ENCODE peak calls at places on chromosome 9, in eight cellular contexts. One of them, this sample, is unnamed.

GRCh38 chr9:111839981-111840380 is 45.2 kb upstream of the SHOC1 start:
- DNase-seq in ascending aorta: no peak
- DNase-seq in MM.1S: no peak
- DNase-seq in tibial artery: no peak
- DNase-seq in adrenal gland: no peak
- DNase-seq in GM23338: no peak
- DNase-seq in breast epithelium: no peak
- DNase-seq in body of pancreas: no peak
- DNase-seq in this sample: no peak

GRCh38 chr9:6449645-6450044 is 36.6 kb downstream of the UHRF2 start:
- DNase-seq in ascending aorta: no peak
- DNase-seq in MM.1S: no peak
- DNase-seq in tibial artery: no peak
- DNase-seq in adrenal gland: no peak
- DNase-seq in GM23338: no peak
- DNase-seq in breast epithelium: no peak
- DNase-seq in body of pancreas: no peak
- DNase-seq in this sample: no peak

GRCh38 chr9:123643518-123643917 is 286.4 kb downstream of the DENND1A start:
- DNase-seq in ascending aorta: no peak
- DNase-seq in MM.1S: no peak
- DNase-seq in tibial artery: no peak
- DNase-seq in adrenal gland: no peak
- DNase-seq in GM23338: no peak
- DNase-seq in breast epithelium: no peak
- DNase-seq in body of pancreas: no peak
- DNase-seq in this sample: no peak

GRCh38 chr9:87643111-87643650 is 82.7 kb upstream of the CTSL start:
- DNase-seq in ascending aorta: no peak
- DNase-seq in MM.1S: no peak
- DNase-seq in tibial artery: no peak
- DNase-seq in adrenal gland: no peak
- DNase-seq in GM23338: no peak
- DNase-seq in breast epithelium: no peak
- DNase-seq in body of pancreas: no peak
- DNase-seq in this sample: no peak

GRCh38 chr9:20640331-20641187 is 18.3 kb upstream of the MLLT3 start:
- DNase-seq in ascending aorta: no peak
- DNase-seq in MM.1S: peak; percentile 62
- DNase-seq in tibial artery: no peak
- DNase-seq in adrenal gland: peak; percentile 61
- DNase-seq in GM23338: no peak
- DNase-seq in breast epithelium: peak; percentile 79
- DNase-seq in body of pancreas: peak; percentile 41
- DNase-seq in this sample: peak; percentile 48

GRCh38 chr9:125380406-125380805 is 118.8 kb downstream of the GAPVD1 start:
- DNase-seq in ascending aorta: no peak
- DNase-seq in MM.1S: no peak
- DNase-seq in tibial artery: peak; percentile 45
- DNase-seq in adrenal gland: no peak
- DNase-seq in GM23338: no peak
- DNase-seq in breast epithelium: peak; percentile 27
- DNase-seq in body of pancreas: no peak
- DNase-seq in this sample: no peak

GRCh38 chr9:76845254-76845653 is 60.7 kb downstream of the PRUNE2 start:
- DNase-seq in ascending aorta: no peak
- DNase-seq in MM.1S: no peak
- DNase-seq in tibial artery: no peak
- DNase-seq in adrenal gland: no peak
- DNase-seq in GM23338: no peak
- DNase-seq in breast epithelium: no peak
- DNase-seq in body of pancreas: no peak
- DNase-seq in this sample: no peak

GRCh38 chr9:89022071-89022721 is 30.9 kb downstream of the S1PR3 start:
- DNase-seq in ascending aorta: no peak
- DNase-seq in MM.1S: no peak
- DNase-seq in tibial artery: peak; percentile 55
- DNase-seq in adrenal gland: no peak
- DNase-seq in GM23338: peak; percentile 23
- DNase-seq in breast epithelium: peak; percentile 83
- DNase-seq in body of pancreas: no peak
- DNase-seq in this sample: no peak

GRCh38 chr9:124212381-124213050 is 45.2 kb upstream of the NEK6 start:
- DNase-seq in ascending aorta: peak; percentile 19
- DNase-seq in MM.1S: no peak
- DNase-seq in tibial artery: peak; percentile 34
- DNase-seq in adrenal gland: no peak
- DNase-seq in GM23338: no peak
- DNase-seq in breast epithelium: peak; percentile 7
- DNase-seq in body of pancreas: no peak
- DNase-seq in this sample: no peak

GRCh38 chr9:133738039-133738805 is at the start of gene SARDH:
- DNase-seq in ascending aorta: peak; percentile 63
- DNase-seq in MM.1S: no peak
- DNase-seq in tibial artery: peak; percentile 67
- DNase-seq in adrenal gland: no peak
- DNase-seq in GM23338: peak; percentile 83
- DNase-seq in breast epithelium: no peak
- DNase-seq in body of pancreas: peak; percentile 71
- DNase-seq in this sample: peak; percentile 22

GRCh38 chr9:94672811-94673487 is 33.6 kb upstream of the FBP1 start:
- DNase-seq in ascending aorta: no peak
- DNase-seq in MM.1S: no peak
- DNase-seq in tibial artery: no peak
- DNase-seq in adrenal gland: no peak
- DNase-seq in GM23338: no peak
- DNase-seq in breast epithelium: no peak
- DNase-seq in body of pancreas: no peak
- DNase-seq in this sample: no peak

GRCh38 chr9:98006127-98006796 is 23.1 kb downstream of the ANP32B start:
- DNase-seq in ascending aorta: no peak
- DNase-seq in MM.1S: no peak
- DNase-seq in tibial artery: no peak
- DNase-seq in adrenal gland: no peak
- DNase-seq in GM23338: no peak
- DNase-seq in breast epithelium: no peak
- DNase-seq in body of pancreas: no peak
- DNase-seq in this sample: no peak

GRCh38 chr9:92671323-92671722 is 1.4 kb upstream of the IPPK start:
- DNase-seq in ascending aorta: no peak
- DNase-seq in MM.1S: no peak
- DNase-seq in tibial artery: peak; percentile 65
- DNase-seq in adrenal gland: peak; percentile 80
- DNase-seq in GM23338: peak; percentile 40
- DNase-seq in breast epithelium: peak; percentile 50
- DNase-seq in body of pancreas: peak; percentile 39
- DNase-seq in this sample: no peak

GRCh38 chr9:135776893-135777622 is 75.1 kb downstream of the KCNT1 start:
- DNase-seq in ascending aorta: no peak
- DNase-seq in MM.1S: no peak
- DNase-seq in tibial artery: no peak
- DNase-seq in adrenal gland: no peak
- DNase-seq in GM23338: no peak
- DNase-seq in breast epithelium: no peak
- DNase-seq in body of pancreas: no peak
- DNase-seq in this sample: peak; percentile 7

GRCh38 chr9:82970359-82970758 is 92.6 kb downstream of the RASEF start:
- DNase-seq in ascending aorta: no peak
- DNase-seq in MM.1S: no peak
- DNase-seq in tibial artery: no peak
- DNase-seq in adrenal gland: no peak
- DNase-seq in GM23338: no peak
- DNase-seq in breast epithelium: no peak
- DNase-seq in body of pancreas: no peak
- DNase-seq in this sample: no peak

GRCh38 chr9:134662143-134662876 is 20.7 kb downstream of the COL5A1 start:
- DNase-seq in ascending aorta: peak; percentile 88
- DNase-seq in MM.1S: no peak
- DNase-seq in tibial artery: peak; percentile 89
- DNase-seq in adrenal gland: no peak
- DNase-seq in GM23338: no peak
- DNase-seq in breast epithelium: no peak
- DNase-seq in body of pancreas: no peak
- DNase-seq in this sample: no peak

GRCh38 chr9:85569988-85570387 is 171.8 kb downstream of the AGTPBP1 start:
- DNase-seq in ascending aorta: no peak
- DNase-seq in MM.1S: no peak
- DNase-seq in tibial artery: no peak
- DNase-seq in adrenal gland: no peak
- DNase-seq in GM23338: no peak
- DNase-seq in breast epithelium: no peak
- DNase-seq in body of pancreas: no peak
- DNase-seq in this sample: no peak

GRCh38 chr9:100575765-100576368 is 2.0 kb upstream of the CAVIN4 start:
- DNase-seq in ascending aorta: no peak
- DNase-seq in MM.1S: no peak
- DNase-seq in tibial artery: no peak
- DNase-seq in adrenal gland: no peak
- DNase-seq in GM23338: no peak
- DNase-seq in breast epithelium: no peak
- DNase-seq in body of pancreas: no peak
- DNase-seq in this sample: no peak

GRCh38 chr9:1057910-1058309 is 7.8 kb downstream of the DMRT2 start:
- DNase-seq in ascending aorta: no peak
- DNase-seq in MM.1S: no peak
- DNase-seq in tibial artery: no peak
- DNase-seq in adrenal gland: no peak
- DNase-seq in GM23338: no peak
- DNase-seq in breast epithelium: no peak
- DNase-seq in body of pancreas: no peak
- DNase-seq in this sample: no peak

GRCh38 chr9:1053848-1054365 is 3.8 kb downstream of the DMRT2 start:
- DNase-seq in ascending aorta: no peak
- DNase-seq in MM.1S: no peak
- DNase-seq in tibial artery: no peak
- DNase-seq in adrenal gland: no peak
- DNase-seq in GM23338: peak; percentile 45
- DNase-seq in breast epithelium: no peak
- DNase-seq in body of pancreas: no peak
- DNase-seq in this sample: no peak

GRCh38 chr9:1055156-1055555 is 5.0 kb downstream of the DMRT2 start:
- DNase-seq in ascending aorta: no peak
- DNase-seq in MM.1S: no peak
- DNase-seq in tibial artery: no peak
- DNase-seq in adrenal gland: no peak
- DNase-seq in GM23338: no peak
- DNase-seq in breast epithelium: no peak
- DNase-seq in body of pancreas: no peak
- DNase-seq in this sample: no peak

GRCh38 chr9:1052908-1053590 is 2.9 kb downstream of the DMRT2 start:
- DNase-seq in ascending aorta: no peak
- DNase-seq in MM.1S: no peak
- DNase-seq in tibial artery: no peak
- DNase-seq in adrenal gland: no peak
- DNase-seq in GM23338: no peak
- DNase-seq in breast epithelium: no peak
- DNase-seq in body of pancreas: no peak
- DNase-seq in this sample: no peak

GRCh38 chr9:1058826-1059225 is 8.7 kb downstream of the DMRT2 start:
- DNase-seq in ascending aorta: no peak
- DNase-seq in MM.1S: no peak
- DNase-seq in tibial artery: no peak
- DNase-seq in adrenal gland: no peak
- DNase-seq in GM23338: no peak
- DNase-seq in breast epithelium: no peak
- DNase-seq in body of pancreas: no peak
- DNase-seq in this sample: no peak
- H3K27ac ChIP-seq in ascending aorta: no peak overlapping the region
- H3K27ac ChIP-seq in MM.1S: no peak overlapping the region
- H3K27ac ChIP-seq in tibial artery: no peak overlapping the region
- H3K27ac ChIP-seq in adrenal gland: no peak overlapping the region
- H3K27ac ChIP-seq in GM23338: no peak overlapping the region
- H3K27ac ChIP-seq in breast epithelium: no peak overlapping the region
- H3K27ac ChIP-seq in body of pancreas: no peak overlapping the region
- H3K27ac ChIP-seq in this sample: no peak overlapping the region

DNA sequence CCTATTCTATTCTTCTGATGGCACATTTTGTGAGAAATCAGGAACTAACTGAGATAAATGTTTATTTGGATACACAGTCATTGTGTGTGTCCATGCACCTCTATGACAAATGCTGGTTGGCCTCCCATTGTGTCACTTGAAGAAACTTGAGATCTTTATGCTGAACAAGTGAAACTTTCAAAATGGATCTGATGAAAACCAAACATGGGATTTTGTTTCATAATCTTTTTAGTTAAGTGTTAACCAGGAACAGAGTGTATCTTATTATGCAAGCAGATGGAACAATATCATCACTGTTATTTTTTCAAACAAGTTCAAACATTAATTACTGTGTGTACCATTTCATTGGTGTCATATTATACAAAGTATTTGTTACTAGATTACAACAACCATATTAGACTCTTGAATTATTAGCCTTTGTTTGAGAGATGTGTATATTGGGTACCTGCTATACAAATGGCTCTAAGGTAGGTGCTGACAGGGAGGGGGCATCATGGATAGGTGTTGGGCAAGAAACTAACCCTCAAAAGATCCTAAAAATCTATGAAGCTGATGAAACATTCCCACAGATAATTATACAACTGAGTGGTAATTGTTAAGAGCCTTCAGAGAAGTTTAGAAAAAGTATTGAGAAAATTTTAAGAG is 159.8 kb downstream of the PALM2AKAP2 start:
- DNase-seq in ascending aorta: no peak
- DNase-seq in MM.1S: no peak
- DNase-seq in tibial artery: no peak
- DNase-seq in adrenal gland: no peak
- DNase-seq in GM23338: no peak
- DNase-seq in breast epithelium: no peak
- DNase-seq in body of pancreas: no peak
- DNase-seq in this sample: no peak
- H3K4me1 ChIP-seq in ascending aorta: no peaks in the 10 kb centered on the region
- H3K4me1 ChIP-seq in MM.1S: peaks cover 5% of the 10 kb centered on the region
- H3K4me1 ChIP-seq in tibial artery: no peaks in the 10 kb centered on the region
- H3K4me1 ChIP-seq in adrenal gland: no peaks in the 10 kb centered on the region
- H3K4me1 ChIP-seq in GM23338: no peaks in the 10 kb centered on the region
- H3K4me1 ChIP-seq in breast epithelium: no peaks in the 10 kb centered on the region
- H3K4me1 ChIP-seq in body of pancreas: peaks cover 6% of the 10 kb centered on the region
- H3K4me1 ChIP-seq in this sample: peaks cover 8% of the 10 kb centered on the region

DNA sequence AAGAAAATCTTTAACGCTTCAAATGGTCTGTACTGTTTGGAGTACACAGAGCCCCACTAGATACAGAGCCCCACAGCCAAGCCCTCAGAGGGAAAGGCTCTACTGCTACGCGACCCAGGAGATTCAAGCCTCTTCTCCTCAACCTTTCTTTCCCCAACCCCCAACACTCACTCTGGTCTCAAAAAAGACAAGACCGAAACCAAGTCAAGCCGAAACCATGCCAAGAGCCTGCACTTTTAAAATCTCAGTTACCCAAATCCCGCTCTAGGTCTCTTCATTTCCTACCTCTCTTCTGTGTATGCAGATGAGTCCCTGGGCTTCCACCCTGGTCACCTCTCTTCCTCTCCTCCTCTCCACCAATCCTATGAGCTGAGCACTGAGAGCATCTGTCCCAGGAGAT is 31.9 kb downstream of the BARHL1 start:
- DNase-seq in ascending aorta: no peak
- DNase-seq in MM.1S: peak; percentile 23
- DNase-seq in tibial artery: no peak
- DNase-seq in adrenal gland: no peak
- DNase-seq in GM23338: no peak
- DNase-seq in breast epithelium: no peak
- DNase-seq in body of pancreas: no peak
- DNase-seq in this sample: no peak
- H3K36me3 ChIP-seq in ascending aorta: peaks cover 95% of the 10 kb centered on the region
- H3K36me3 ChIP-seq in MM.1S: no peaks in the 10 kb centered on the region
- H3K36me3 ChIP-seq in tibial artery: peaks cover 100% of the 10 kb centered on the region
- H3K36me3 ChIP-seq in adrenal gland: peaks cover 39% of the 10 kb centered on the region
- H3K36me3 ChIP-seq in GM23338: peaks cover 16% of the 10 kb centered on the region
- H3K36me3 ChIP-seq in breast epithelium: no peaks in the 10 kb centered on the region
- H3K36me3 ChIP-seq in body of pancreas: peaks cover 25% of the 10 kb centered on the region
- H3K36me3 ChIP-seq in this sample: peaks cover 47% of the 10 kb centered on the region

GRCh38 chr9:21985964-21986667 is 8.1 kb downstream of the CDKN2A start:
- DNase-seq in ascending aorta: no peak
- DNase-seq in MM.1S: no peak
- DNase-seq in tibial artery: no peak
- DNase-seq in adrenal gland: no peak
- DNase-seq in GM23338: no peak
- DNase-seq in breast epithelium: no peak
- DNase-seq in body of pancreas: no peak
- DNase-seq in this sample: no peak
- H3K27ac ChIP-seq in ascending aorta: no peak overlapping the region
- H3K27ac ChIP-seq in MM.1S: no peak overlapping the region
- H3K27ac ChIP-seq in tibial artery: no peak overlapping the region
- H3K27ac ChIP-seq in adrenal gland: no peak overlapping the region
- H3K27ac ChIP-seq in GM23338: no peak overlapping the region
- H3K27ac ChIP-seq in breast epithelium: no peak overlapping the region
- H3K27ac ChIP-seq in body of pancreas: no peak overlapping the region
- H3K27ac ChIP-seq in this sample: no peak overlapping the region